ENCODE peak calls at places on chromosomes 4 and X, in four cellular contexts. One of them, this sample, is unnamed.

GRCh38 chr4:89379541-89380035 is 72.0 kb upstream of the GPRIN3 start:
- DNase-seq in mesenteric fat pad: no peak
- DNase-seq in endothelial cell: no peak
- DNase-seq in DMS153: peak
- DNase-seq in this sample: no peak

GRCh38 chrX:21683910-21684309 is 25.8 kb upstream of the KLHL34 start:
- DNase-seq in mesenteric fat pad: no peak
- DNase-seq in endothelial cell: no peak
- DNase-seq in DMS153: no peak
- DNase-seq in this sample: no peak

GRCh38 chrX:318068-318738 is 393 bp downstream of the GTPBP6 start:
- DNase-seq in mesenteric fat pad: peak
- DNase-seq in endothelial cell: peak
- DNase-seq in DMS153: no peak
- DNase-seq in this sample: peak

GRCh38 chr4:149884046-149884445 is 68.4 kb upstream of the IQCM start:
- DNase-seq in mesenteric fat pad: no peak
- DNase-seq in endothelial cell: no peak
- DNase-seq in DMS153: no peak
- DNase-seq in this sample: no peak

GRCh38 chr4:163701915-163702314 is 207.4 kb downstream of the TMA16 start:
- DNase-seq in mesenteric fat pad: no peak
- DNase-seq in endothelial cell: no peak
- DNase-seq in DMS153: no peak
- DNase-seq in this sample: no peak

GRCh38 chrX:11437642-11438379 is 144.6 kb downstream of the AMELX start:
- DNase-seq in mesenteric fat pad: no peak
- DNase-seq in endothelial cell: no peak
- DNase-seq in DMS153: no peak
- DNase-seq in this sample: no peak

GRCh38 chr4:94641702-94642560 is 115.8 kb upstream of the BMPR1B start:
- DNase-seq in mesenteric fat pad: no peak
- DNase-seq in endothelial cell: no peak
- DNase-seq in DMS153: no peak
- DNase-seq in this sample: no peak

GRCh38 chr4:79065262-79065661 is 126.0 kb upstream of the PAQR3 start:
- DNase-seq in mesenteric fat pad: no peak
- DNase-seq in endothelial cell: no peak
- DNase-seq in DMS153: no peak
- DNase-seq in this sample: no peak

GRCh38 chrX:131792356-131792749 is 230.7 kb upstream of the STK26 start:
- DNase-seq in mesenteric fat pad: no peak
- DNase-seq in endothelial cell: no peak
- DNase-seq in DMS153: no peak
- DNase-seq in this sample: no peak

GRCh38 chr4:38957947-38958346 is 74.3 kb downstream of the TMEM156 start:
- DNase-seq in mesenteric fat pad: no peak
- DNase-seq in endothelial cell: no peak
- DNase-seq in DMS153: no peak
- DNase-seq in this sample: no peak

GRCh38 chr4:156677136-156677535 is 294.5 kb downstream of the PDGFC start:
- DNase-seq in mesenteric fat pad: no peak
- DNase-seq in endothelial cell: peak
- DNase-seq in DMS153: no peak
- DNase-seq in this sample: no peak

GRCh38 chr4:1910643-1911042 is 39.5 kb downstream of the NSD2 start:
- DNase-seq in mesenteric fat pad: no peak
- DNase-seq in endothelial cell: peak
- DNase-seq in DMS153: no peak
- DNase-seq in this sample: no peak

GRCh38 chr4:38948551-38948950 is 80.9 kb downstream of the FAM114A1 start:
- DNase-seq in mesenteric fat pad: no peak
- DNase-seq in endothelial cell: no peak
- DNase-seq in DMS153: no peak
- DNase-seq in this sample: no peak

GRCh38 chrX:3576886-3577516 is 136.4 kb downstream of the PRKX start:
- DNase-seq in mesenteric fat pad: no peak
- DNase-seq in endothelial cell: no peak
- DNase-seq in DMS153: no peak
- DNase-seq in this sample: no peak

GRCh38 chr4:189305500-189305899 is 635.2 kb upstream of the FRG1 start:
- DNase-seq in mesenteric fat pad: no peak
- DNase-seq in endothelial cell: no peak
- DNase-seq in DMS153: peak
- DNase-seq in this sample: no peak

GRCh38 chr4:931194-931959 is 739 bp downstream of the GAK start:
- DNase-seq in mesenteric fat pad: peak
- DNase-seq in endothelial cell: no peak
- DNase-seq in DMS153: no peak
- DNase-seq in this sample: no peak

GRCh38 chr4:53908661-53909078 is 155.7 kb downstream of the CHIC2 start:
- DNase-seq in mesenteric fat pad: no peak
- DNase-seq in endothelial cell: peak
- DNase-seq in DMS153: peak
- DNase-seq in this sample: no peak

GRCh38 chrX:154057790-154058189 is 38.1 kb upstream of the IRAK1 start:
- DNase-seq in mesenteric fat pad: no peak
- DNase-seq in endothelial cell: no peak
- DNase-seq in DMS153: no peak
- DNase-seq in this sample: no peak

GRCh38 chr4:119559044-119559647 is 69.5 kb downstream of the PDE5A start:
- DNase-seq in mesenteric fat pad: no peak
- DNase-seq in endothelial cell: no peak
- DNase-seq in DMS153: no peak
- DNase-seq in this sample: no peak

GRCh38 chrX:14697453-14697852 is 168.1 kb downstream of the GLRA2 start:
- DNase-seq in mesenteric fat pad: no peak
- DNase-seq in endothelial cell: peak
- DNase-seq in DMS153: peak
- DNase-seq in this sample: no peak

GRCh38 chrX:11886745-11887144 is 128.7 kb downstream of the MSL3 start:
- DNase-seq in mesenteric fat pad: no peak
- DNase-seq in endothelial cell: no peak
- DNase-seq in DMS153: no peak
- DNase-seq in this sample: no peak

GRCh38 chrX:7278356-7278755 is 130.4 kb upstream of the PUDP start:
- DNase-seq in mesenteric fat pad: no peak
- DNase-seq in endothelial cell: no peak
- DNase-seq in DMS153: no peak
- DNase-seq in this sample: no peak

GRCh38 chr4:7979652-7979968 is 39.9 kb upstream of the AFAP1 start:
- DNase-seq in mesenteric fat pad: no peak
- DNase-seq in endothelial cell: no peak
- DNase-seq in DMS153: no peak
- DNase-seq in this sample: no peak

GRCh38 chr4:61200991-61201526 is 933 bp downstream of the ADGRL3 start:
- DNase-seq in mesenteric fat pad: peak
- DNase-seq in endothelial cell: peak
- DNase-seq in DMS153: no peak
- DNase-seq in this sample: peak

GRCh38 chr4:156596026-156596425 is 375.6 kb downstream of the PDGFC start:
- DNase-seq in mesenteric fat pad: no peak
- DNase-seq in endothelial cell: no peak
- DNase-seq in DMS153: no peak
- DNase-seq in this sample: no peak

GRCh38 chrX:106973433-106974149 is 26.4 kb downstream of the MORC4 start:
- DNase-seq in mesenteric fat pad: no peak
- DNase-seq in endothelial cell: no peak
- DNase-seq in DMS153: no peak
- DNase-seq in this sample: no peak

GRCh38 chrX:106933538-106933961 is 13.3 kb downstream of the CLDN2 start:
- DNase-seq in mesenteric fat pad: no peak
- DNase-seq in endothelial cell: no peak
- DNase-seq in DMS153: no peak
- DNase-seq in this sample: no peak

GRCh38 chr4:86011117-86011516 is 348.7 kb downstream of the MAPK10 start:
- DNase-seq in mesenteric fat pad: no peak
- DNase-seq in endothelial cell: no peak
- DNase-seq in DMS153: no peak
- DNase-seq in this sample: no peak

GRCh38 chr4:183080372-183081115 is 18.5 kb upstream of the WWC2 start:
- DNase-seq in mesenteric fat pad: no peak
- DNase-seq in endothelial cell: no peak
- DNase-seq in DMS153: no peak
- DNase-seq in this sample: no peak

This sample was measured in osteocyte.